ENCODE peak calls at places on chromosomes 4 and X, in four cellular contexts. Y is K562, A is GM12878, L is H1. U is an unnamed sample.

GRCh38 chr4:26178874-26179273 is 141.9 kb upstream of the RBPJ start:
- DNase-seq in Y (no peak), A (no peak), L (no peak), U (no peak)

GRCh38 chr4:57159866-57160265 is 49.7 kb upstream of the IGFBP7 start:
- DNase-seq in Y (no peak), A (no peak), L (no peak), U (no peak)

GRCh38 chrX:129540725-129541184 is 696 bp downstream of the OCRL start:
- DNase-seq in Y (no peak), A (no peak), L (peak; percentile 44), U (no peak)

GRCh38 chrX:129686422-129686948 is 31.7 kb upstream of the APLN start:
- DNase-seq in Y (no peak), A (no peak), L (no peak), U (no peak)

GRCh38 chr4:142614621-142615323 is 231.3 kb downstream of the INPP4B start:
- DNase-seq in Y (no peak), A (no peak), L (no peak), U (no peak)

GRCh38 chr4:155208258-155209054 is at the start of gene NPY2R:
- DNase-seq in Y (no peak), A (no peak), L (peak; percentile 83), U (peak; percentile 69)

GRCh38 chrX:94107981-94108380 is 434.0 kb downstream of the FAM133A start:
- DNase-seq in Y (no peak), A (no peak), L (no peak), U (no peak)

GRCh38 chr4:55008166-55009056 is 117.0 kb downstream of the KDR start:
- DNase-seq in Y (peak; percentile 68), A (no peak), L (peak; percentile 69), U (peak; percentile 31)

GRCh38 chr4:4302416-4302815 is 12.4 kb downstream of the ZBTB49 start:
- DNase-seq in Y (no peak), A (no peak), L (no peak), U (no peak)
- TF ChIP-seq NRF1 in Y (no peak), A (no peak), L (no peak), U (no peak)

DNA sequence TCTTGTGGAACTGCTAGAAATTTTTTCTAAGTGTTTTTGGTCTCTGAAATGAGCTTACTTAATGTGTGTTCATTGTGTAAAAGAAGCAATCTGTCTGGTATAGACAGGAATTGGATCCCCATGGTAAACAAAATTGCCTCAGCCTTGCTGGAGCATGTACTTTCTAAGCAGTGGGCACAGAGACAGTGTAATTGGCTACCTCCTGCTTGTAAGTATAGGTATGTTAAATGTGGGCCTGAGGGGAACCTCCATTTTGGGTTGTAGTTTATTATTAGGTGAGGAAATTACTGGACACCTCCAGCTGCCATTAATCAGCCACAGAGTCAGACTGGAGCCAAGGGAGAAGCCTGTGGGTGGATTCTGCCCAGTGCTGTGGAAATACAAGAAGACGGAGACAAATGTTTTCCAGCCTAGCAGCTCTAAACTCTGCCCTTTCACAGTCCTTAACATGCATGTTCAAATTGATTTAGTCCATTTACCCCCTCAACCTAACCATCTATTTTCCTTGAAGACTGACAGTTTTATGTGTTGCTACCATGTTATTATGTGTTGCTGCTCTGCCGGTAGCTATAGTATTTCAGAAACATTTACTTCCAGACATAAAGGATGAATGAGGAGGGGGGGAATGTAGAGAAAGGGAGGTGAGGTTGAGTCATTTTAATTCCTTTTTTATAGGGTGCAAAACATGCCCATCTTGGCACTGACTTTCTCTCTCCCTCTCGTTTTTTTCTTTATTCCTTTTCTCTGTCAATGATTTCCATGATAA is 473.1 kb downstream of the SPRY1 start:
- DNase-seq in Y (no peak), A (no peak), L (no peak), U (no peak)
- TF ChIP-seq MAX in Y (no peak), A (no peak), L (no peak), U (no peak)

GRCh38 chrX:136080766-136081165 is 66.6 kb upstream of the FHL1 start:
- DNase-seq in Y (no peak), A (no peak), L (no peak), U (no peak)

GRCh38 chrX:136086521-136086920 is 60.8 kb upstream of the FHL1 start:
- DNase-seq in Y (no peak), A (no peak), L (no peak), U (no peak)
- TF ChIP-seq POLR2AphosphoS5 in Y (no peak), A (no peak), L (no peak), U (no peak)

GRCh38 chrX:15849555-15849954 is 5.1 kb downstream of the AP1S2 start:
- DNase-seq in Y (peak; percentile 9), A (no peak), L (no peak), U (peak; percentile 33)
- TF ChIP-seq NRF1 in Y (no peak), A (no peak), L (no peak), U (no peak)

GRCh38 chrX:139563251-139563650 is 32.7 kb downstream of the F9 start:
- DNase-seq in Y (no peak), A (no peak), L (no peak), U (no peak)
- TF ChIP-seq MAX in Y (no peak), A (no peak), L (no peak), U (no peak)

GRCh38 chr4:138034871-138035270 is 207.3 kb downstream of the SLC7A11 start:
- DNase-seq in Y (no peak), A (no peak), L (no peak), U (no peak)

GRCh38 chr4:138035781-138036258 is 206.3 kb downstream of the SLC7A11 start:
- DNase-seq in Y (peak; percentile 23), A (peak; percentile 69), L (no peak), U (peak; percentile 59)

GRCh38 chr4:138037716-138038115 is 204.4 kb downstream of the SLC7A11 start:
- DNase-seq in Y (no peak), A (no peak), L (no peak), U (no peak)

GRCh38 chr4:138039010-138039409 is 203.1 kb downstream of the SLC7A11 start:
- DNase-seq in Y (no peak), A (no peak), L (no peak), U (no peak)
- TF ChIP-seq POLR2AphosphoS5 in Y (no peak), A (no peak), L (no peak), U (no peak)

GRCh38 chr4:144584428-144584827 is 61.5 kb upstream of the HHIP start:
- DNase-seq in Y (no peak), A (no peak), L (no peak), U (no peak)

GRCh38 chr4:144580421-144580820 is 65.5 kb upstream of the HHIP start:
- DNase-seq in Y (no peak), A (no peak), L (no peak), U (no peak)

GRCh38 chr4:144582105-144582850 is 63.7 kb upstream of the HHIP start:
- DNase-seq in Y (no peak), A (no peak), L (no peak), U (no peak)

GRCh38 chr4:144583658-144584057 is 62.3 kb upstream of the HHIP start:
- DNase-seq in Y (no peak), A (no peak), L (no peak), U (no peak)

GRCh38 chr4:144582975-144583374 is 63.0 kb upstream of the HHIP start:
- DNase-seq in Y (no peak), A (no peak), L (no peak), U (no peak)
- TF ChIP-seq NRF1 in Y (no peak), A (no peak), L (no peak), U (no peak)

GRCh38 chrX:125378205-125378604 is 58.5 kb downstream of the TEX13C start:
- DNase-seq in Y (no peak), A (no peak), L (no peak), U (no peak)
- TF ChIP-seq MAX in Y (no peak), A (no peak), L (no peak), U (no peak)

GRCh38 chr4:8158710-8159521 is at the start of gene ABLIM2:
- DNase-seq in Y (peak; percentile 99), A (peak; percentile 87), L (peak; percentile 99), U (peak; percentile 99)
- TF ChIP-seq POLR2AphosphoS5 in Y (no peak), A (peak; percentile 67), L (no peak), U (peak; percentile 77)

U was measured in SK-N-SH.